ENCODE peak calls at places on chromosome 6, in ten cellular contexts. Y is activated B cell treated with CpG ODN at 0.5 μM for 24 hours; X is CD8-positive, alpha-beta memory T cell; A is keratinocyte; S is GM04504; Z is 8988T; L is adipocyte; B is CMK; I is EL; F is Caki2. T is an unnamed sample.

GRCh38 chr6:126811307-126811706 is 307.2 kb upstream of the RSPO3 start:
- DNase-seq in B (no peak), Y (no peak), F (no peak), Z (no peak), S (no peak), A (no peak), I (no peak), X (no peak), L (peak; percentile 53), T (no peak)

GRCh38 chr6:128046033-128046432 is 145.2 kb upstream of the THEMIS start:
- DNase-seq in L (no peak), I (no peak), Z (no peak), A (no peak), Y (no peak), X (no peak), S (no peak), F (no peak), B (no peak), T (no peak)

GRCh38 chr6:16876201-16876600 is 114.9 kb upstream of the ATXN1 start:
- DNase-seq in L (no peak), X (no peak), A (no peak), Y (no peak), Z (no peak), B (no peak), S (no peak), F (no peak), I (peak; percentile 48), T (no peak)

GRCh38 chr6:100464910-100465700 is at the start of gene SIM1:
- DNase-seq in Y (no peak), F (peak; percentile 78), L (peak; percentile 50), X (no peak), I (peak; percentile 98), B (no peak), A (no peak), Z (no peak), S (peak; percentile 94), T (no peak)

GRCh38 chr6:43713611-43714310 is 26.2 kb upstream of the MRPS18A start:
- DNase-seq in X (no peak), F (no peak), B (no peak), S (no peak), L (no peak), A (no peak), Z (no peak), Y (no peak), I (no peak), T (no peak)

GRCh38 chr6:166815629-166816028 is 140.7 kb downstream of the RNASET2 start:
- DNase-seq in X (no peak), L (peak; percentile 33), I (no peak), F (no peak), B (no peak), Z (no peak), Y (no peak), A (no peak), S (no peak), T (no peak)

GRCh38 chr6:13332349-13332706 is 4.0 kb upstream of the TBC1D7 start:
- DNase-seq in I (no peak), S (no peak), Z (no peak), Y (no peak), X (no peak), F (no peak), A (no peak), L (no peak), B (no peak), T (no peak)

GRCh38 chr6:5250451-5250850 is 10.3 kb downstream of the LYRM4 start:
- DNase-seq in X (no peak), S (no peak), I (no peak), Y (no peak), L (no peak), F (no peak), Z (no peak), A (no peak), B (no peak), T (no peak)

GRCh38 chr6:131949909-131950766 is 1.0 kb downstream of the CCN2 start:
- DNase-seq in I (peak; percentile 89), X (no peak), L (peak; percentile 90), A (no peak), Z (peak; percentile 56), F (peak; percentile 83), Y (peak; percentile 21), B (no peak), S (peak; percentile 80), T (peak; percentile 69)

GRCh38 chr6:56329296-56330050 is 82.1 kb upstream of the COL21A1 start:
- DNase-seq in X (no peak), Z (no peak), Y (no peak), A (no peak), B (no peak), S (no peak), I (peak; percentile 21), F (no peak), L (peak; percentile 60), T (no peak)

GRCh38 chr6:158786645-158787304 is 32.4 kb downstream of the EZR start:
- DNase-seq in Z (no peak), Y (no peak), A (no peak), F (no peak), X (no peak), L (no peak), I (no peak), S (no peak), B (no peak), T (no peak)

T was measured in T1000.